ENCODE peak calls at places on chromosomes 6 and 20, in five cellular contexts. I is MM.1S, R is GM23248, F is mesenchymal stem cell, N is neuronal stem cell. V is an unnamed sample.

GRCh38 chr6:111423960-111424846 is 58.8 kb downstream of the REV3L start:
- DNase-seq in I (no peak), R (peak; percentile 21), F (peak; percentile 32), N (no peak), V (no peak)

GRCh38 chr6:42714098-42714761 is 8.2 kb downstream of the PRPH2 start:
- DNase-seq in I (no peak), R (peak; percentile 26), F (peak; percentile 82), N (no peak), V (peak; percentile 43)

GRCh38 chr20:44231193-44231592 is 15.9 kb upstream of the GDAP1L1 start:
- DNase-seq in I (no peak), R (no peak), F (no peak), N (no peak), V (no peak)

GRCh38 chr20:2217857-2218529 is 77.8 kb upstream of the TGM3 start:
- DNase-seq in I (no peak), R (no peak), F (no peak), N (no peak), V (no peak)

GRCh38 chr20:32114305-32114960 is 4.9 kb downstream of the TM9SF4 start:
- DNase-seq in I (no peak), R (peak; percentile 41), F (no peak), N (no peak), V (no peak)

GRCh38 chr6:57305754-57306153 is 11.7 kb upstream of the PRIM2 start:
- DNase-seq in I (no peak), R (peak; percentile 86), F (no peak), N (no peak), V (no peak)

GRCh38 chr6:14524319-14524718 is 406.7 kb downstream of the CD83 start:
- DNase-seq in I (no peak), R (peak; percentile 89), F (peak; percentile 83), N (no peak), V (peak; percentile 31)

GRCh38 chr20:50034567-50035170 is 51.9 kb downstream of the SNAI1 start:
- DNase-seq in I (no peak), R (peak; percentile 90), F (peak; percentile 51), N (no peak), V (peak; percentile 53)

GRCh38 chr6:162942860-162943259 is 215.1 kb downstream of the PACRG start:
- DNase-seq in I (no peak), R (peak; percentile 71), F (peak; percentile 78), N (no peak), V (no peak)

GRCh38 chr6:104689551-104690205 is 170.0 kb downstream of the HACE1 start:
- DNase-seq in I (no peak), R (peak; percentile 81), F (peak; percentile 78), N (no peak), V (peak; percentile 55)

GRCh38 chr6:18115356-18115755 is 7.1 kb downstream of the NHLRC1 start:
- DNase-seq in I (no peak), R (no peak), F (no peak), N (no peak), V (peak; percentile 79)

GRCh38 chr6:147382945-147383554 is 125.4 kb upstream of the SAMD5 start:
- DNase-seq in I (peak; percentile 11), R (peak; percentile 56), F (peak; percentile 52), N (peak; percentile 4), V (peak; percentile 19)

GRCh38 chr6:89895273-89895874 is 1.1 kb downstream of the GJA10 start:
- DNase-seq in I (no peak), R (peak; percentile 66), F (peak; percentile 74), N (peak; percentile 63), V (peak; percentile 58)

GRCh38 chr6:156731436-156731835 is 45.7 kb upstream of the ARID1B start:
- DNase-seq in I (no peak), R (peak; percentile 83), F (peak; percentile 27), N (no peak), V (peak; percentile 67)

GRCh38 chr6:158561247-158561884 is 1.5 kb downstream of the TMEM181 start:
- DNase-seq in I (no peak), R (no peak), F (no peak), N (no peak), V (no peak)

GRCh38 chr6:160365117-160365516 is 16.9 kb downstream of the SLC22A3 start:
- DNase-seq in I (no peak), R (no peak), F (no peak), N (no peak), V (peak; percentile 23)

GRCh38 chr6:140252099-140252498 is 877.7 kb upstream of the CITED2 start:
- DNase-seq in I (no peak), R (peak; percentile 25), F (no peak), N (no peak), V (no peak)

GRCh38 chr6:36130672-36131516 is 581 bp downstream of the MAPK13 start:
- DNase-seq in I (peak; percentile 56), R (peak; percentile 39), F (no peak), N (peak; percentile 21), V (no peak)
- H3K4me3 ChIP-seq in I (peak overlapping the region; percentile 96), R (peak overlapping the region; percentile 59), F (peak overlapping the region; percentile 85), N (peak overlapping the region; percentile 67), V (peak overlapping the region; percentile 25)

DNA sequence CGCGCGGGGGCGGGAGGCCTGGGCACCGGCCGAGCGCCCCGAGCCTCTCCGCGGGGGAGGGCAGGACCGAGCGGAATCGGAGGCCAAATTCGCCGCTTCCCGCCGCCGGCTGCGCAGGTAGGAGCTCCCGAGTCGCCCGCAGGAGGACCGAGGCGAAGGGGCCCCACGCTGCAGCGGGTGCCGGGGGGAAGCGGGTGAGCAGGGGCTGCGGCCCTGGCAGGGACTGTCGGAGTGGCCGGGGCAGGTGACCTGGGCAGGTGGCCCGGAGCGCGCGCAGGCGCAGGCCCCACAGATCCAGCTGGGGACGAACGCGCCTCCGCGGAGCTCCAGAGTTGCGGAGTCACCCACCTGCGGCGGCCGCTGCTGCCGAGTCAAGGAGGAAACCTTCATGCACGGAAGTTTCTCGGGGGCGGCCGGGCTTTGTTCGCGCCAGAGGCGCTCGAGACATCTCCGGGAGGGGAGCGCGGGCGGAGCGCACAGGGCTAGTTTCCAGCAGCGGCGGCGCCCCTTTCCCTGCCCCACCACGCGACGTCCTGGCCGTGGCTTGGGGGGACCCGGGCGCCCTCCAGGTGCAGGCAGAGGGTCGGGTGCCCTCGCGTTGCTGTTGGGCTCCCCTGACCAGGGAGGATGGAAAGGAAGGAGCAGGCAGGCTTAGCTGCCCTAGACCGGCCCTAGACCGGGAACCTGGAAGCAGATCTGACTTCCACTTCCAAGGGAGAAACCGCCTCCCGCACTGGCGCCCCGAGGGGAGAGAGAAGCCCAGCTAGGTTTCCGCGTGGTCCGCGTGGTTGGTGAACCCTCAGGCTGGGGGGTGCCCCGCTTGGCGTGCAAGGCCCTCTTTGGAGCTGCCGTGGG is 590 bp downstream of the SLCO4A1 start:
- DNase-seq in I (peak; percentile 46), R (peak; percentile 33), F (no peak), N (no peak), V (peak; percentile 45)
- H3K9ac ChIP-seq in I (peak overlapping the region; percentile 91), R (no peak overlapping the region), F (peak overlapping the region; percentile 60), N (peak overlapping the region; percentile 72), V (no peak overlapping the region)

GRCh38 chr20:43196243-43196642 is 6.5 kb upstream of the PTPRT start:
- DNase-seq in I (no peak), R (no peak), F (no peak), N (no peak), V (no peak)
- H3K4me3 ChIP-seq in I (no peak overlapping the region), R (no peak overlapping the region), F (no peak overlapping the region), N (no peak overlapping the region), V (no peak overlapping the region)

DNA sequence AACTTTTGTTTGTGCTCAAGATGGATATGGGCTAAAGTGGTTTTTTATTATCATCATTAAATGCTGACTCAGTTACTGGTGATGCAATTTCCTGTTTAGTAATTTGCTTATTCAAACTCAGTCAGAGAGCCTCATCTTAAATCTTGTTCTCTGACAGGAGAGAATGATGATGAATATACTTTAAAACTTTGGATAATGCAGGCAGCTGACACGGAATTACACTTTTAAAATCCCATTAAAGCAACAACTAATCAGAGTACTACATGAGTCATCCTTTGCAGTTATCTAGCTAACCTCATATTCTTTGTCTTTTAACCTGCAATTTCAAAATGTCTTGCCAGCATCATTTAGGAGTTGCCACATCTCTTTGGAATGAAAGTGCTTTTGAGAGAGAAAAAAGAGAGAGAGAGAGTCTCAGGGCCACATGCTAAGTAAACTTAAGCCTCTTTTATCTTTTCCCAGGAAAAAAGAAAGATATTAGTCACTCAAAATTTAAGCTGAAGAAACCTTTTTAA is 9.2 kb upstream of the C6orf141 start:
- DNase-seq in I (no peak), R (peak; percentile 72), F (peak; percentile 90), N (no peak), V (peak; percentile 91)
- H3K9ac ChIP-seq in I (no peak overlapping the region), R (no peak overlapping the region), F (peak overlapping the region; percentile 32), N (no peak overlapping the region), V (no peak overlapping the region)

DNA sequence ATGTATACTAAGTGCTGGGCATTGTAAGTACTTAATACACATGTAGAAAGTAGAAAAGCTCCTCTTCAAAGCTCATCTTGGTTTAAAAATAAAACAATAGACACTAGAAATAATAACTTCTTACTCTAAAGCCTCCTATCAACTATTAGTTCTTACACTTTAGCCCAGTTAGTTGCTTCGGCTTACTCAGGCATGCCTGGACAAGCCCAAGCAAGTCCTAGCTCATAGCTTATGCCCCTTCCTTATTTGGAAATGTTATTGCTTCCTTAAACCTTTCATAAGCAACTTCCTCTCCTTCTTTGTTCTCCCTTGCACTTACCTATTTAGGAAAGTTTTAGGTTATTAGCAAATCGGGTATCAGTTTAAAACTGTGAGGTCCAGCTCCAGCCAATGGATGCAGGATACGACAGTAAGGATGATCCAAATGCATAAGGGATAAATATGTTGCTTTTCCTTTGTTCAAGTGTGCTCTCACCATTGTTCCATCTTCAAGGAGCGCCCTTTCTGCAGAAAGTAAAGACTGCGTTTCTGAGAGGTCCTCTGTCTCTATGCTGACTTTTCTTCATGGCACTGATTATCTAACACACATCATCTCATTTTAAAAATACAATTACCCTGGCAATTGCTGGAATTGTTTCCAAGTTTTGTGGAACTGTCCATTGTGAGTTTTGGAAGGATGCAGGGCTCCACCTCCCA is 12.3 kb downstream of the TMEM30A start:
- DNase-seq in I (no peak), R (peak; percentile 26), F (peak; percentile 48), N (no peak), V (peak; percentile 73)
- H3K4me3 ChIP-seq in I (no peak overlapping the region), R (no peak overlapping the region), F (no peak overlapping the region), N (no peak overlapping the region), V (no peak overlapping the region)

GRCh38 chr6:144007779-144008500 is at the start of gene PLAGL1:
- DNase-seq in I (no peak), R (peak; percentile 82), F (peak; percentile 73), N (peak; percentile 12), V (peak; percentile 57)

GRCh38 chr6:144008501-144009245 is 614 bp upstream of the PLAGL1 start:
- DNase-seq in I (no peak), R (peak; percentile 22), F (no peak), N (no peak), V (no peak)

GRCh38 chr6:144012534-144012933 is 4.5 kb upstream of the PLAGL1 start:
- DNase-seq in I (no peak), R (peak; percentile 77), F (no peak), N (no peak), V (peak; percentile 14)

GRCh38 chr6:144007455-144007778 is 642 bp downstream of the PLAGL1 start:
- DNase-seq in I (no peak), R (no peak), F (peak; percentile 22), N (no peak), V (peak; percentile 7)

DNA sequence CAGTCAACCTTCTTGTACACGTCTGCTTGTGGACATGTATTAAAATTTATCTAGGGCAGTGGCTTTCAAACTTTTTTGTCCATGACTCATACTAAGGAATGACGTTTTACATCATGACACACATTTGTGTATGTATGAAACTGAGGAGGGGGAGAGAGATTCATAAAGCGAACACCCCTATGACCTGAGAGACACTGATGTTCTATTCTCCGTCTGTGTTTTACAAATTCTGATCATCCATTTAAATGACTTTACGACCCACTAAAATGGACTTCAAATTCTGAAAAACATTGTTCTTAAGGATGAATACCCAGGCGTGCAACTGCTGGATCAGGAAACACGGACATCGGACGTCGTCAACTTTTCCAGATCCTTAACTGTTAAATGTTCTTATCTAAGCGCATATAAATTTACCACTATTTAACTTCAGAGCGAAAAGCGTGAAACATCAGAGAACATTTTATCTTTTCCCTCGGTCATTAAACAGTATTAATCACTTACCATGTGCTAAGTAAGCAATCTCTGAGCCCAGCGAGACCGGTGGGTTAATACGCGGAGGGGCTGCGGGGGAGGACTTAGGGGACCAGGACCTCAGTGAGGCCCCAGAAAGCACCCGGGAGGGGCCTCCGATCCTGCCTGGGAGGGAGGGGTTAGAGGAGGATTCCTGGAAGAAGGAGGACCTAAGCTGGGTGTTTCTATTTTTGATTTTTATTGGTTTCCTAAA is 1.2 kb downstream of the PLAGL1 start:
- DNase-seq in I (no peak), R (peak; percentile 65), F (peak; percentile 65), N (no peak), V (peak; percentile 49)
- H3K9ac ChIP-seq in I (no peak overlapping the region), R (peak overlapping the region; percentile 81), F (peak overlapping the region; percentile 93), N (no peak overlapping the region), V (peak overlapping the region; percentile 81)

V was measured in mammary epithelial cell.